ENCODE peak calls at places on chromosomes 3 and 15, in seven cellular contexts. N is IMR-90, X is HepG2, Y is GM12878, D is A549, K is K562, O is H1. E is an unnamed sample.

GRCh38 chr3:48068886-48069285 is 52.7 kb upstream of the MAP4 start:
- DNase-seq in N (no peak), X (no peak), Y (no peak), D (no peak), K (no peak), O (no peak), E (no peak)

GRCh38 chr3:40908612-40909011 is 290.7 kb upstream of the CTNNB1 start:
- DNase-seq in N (no peak), X (no peak), Y (no peak), D (no peak), K (no peak), O (no peak), E (no peak)

GRCh38 chr3:114487502-114487901 is 193.7 kb downstream of the TIGIT start:
- DNase-seq in N (no peak), X (no peak), Y (no peak), D (no peak), K (no peak), O (no peak), E (no peak)

GRCh38 chr3:120763601-120764000 is 21.1 kb downstream of the GTF2E1 start:
- DNase-seq in N (no peak), X (no peak), Y (no peak), D (no peak), K (no peak), O (no peak), E (no peak)

GRCh38 chr3:172135766-172136729 is 96.7 kb downstream of the FNDC3B start:
- DNase-seq in N (peak; percentile 90), X (no peak), Y (no peak), D (peak; percentile 73), K (peak; percentile 22), O (no peak), E (no peak)

GRCh38 chr15:49645937-49646336 is 25.1 kb downstream of the DTWD1 start:
- DNase-seq in N (peak; percentile 81), X (peak; percentile 9), Y (no peak), D (peak; percentile 2), K (peak; percentile 4), O (no peak), E (no peak)

GRCh38 chr3:129575987-129576364 is 30.5 kb downstream of the PLXND1 start:
- DNase-seq in N (no peak), X (no peak), Y (no peak), D (no peak), K (no peak), O (no peak), E (no peak)

GRCh38 chr3:150737874-150738679 is 24.9 kb downstream of the SIAH2 start:
- DNase-seq in N (peak; percentile 48), X (peak; percentile 96), Y (peak; percentile 57), D (no peak), K (peak; percentile 89), O (no peak), E (peak; percentile 42)

GRCh38 chr3:197801801-197802504 is 10.9 kb downstream of the LRCH3 start:
- DNase-seq in N (peak; percentile 51), X (no peak), Y (peak; percentile 40), D (peak; percentile 31), K (peak; percentile 46), O (no peak), E (no peak)

GRCh38 chr3:144866504-144866903 is 894.9 kb downstream of the DIPK2A start:
- DNase-seq in N (no peak), X (no peak), Y (no peak), D (no peak), K (no peak), O (no peak), E (no peak)

GRCh38 chr3:155327430-155327829 is 33.9 kb upstream of the STRIT1 start:
- DNase-seq in N (no peak), X (no peak), Y (no peak), D (no peak), K (peak; percentile 62), O (no peak), E (no peak)

GRCh38 chr3:155326901-155327300 is 33.4 kb upstream of the STRIT1 start:
- DNase-seq in N (no peak), X (no peak), Y (no peak), D (no peak), K (no peak), O (no peak), E (no peak)

GRCh38 chr3:155326249-155326648 is 32.8 kb upstream of the STRIT1 start:
- DNase-seq in N (no peak), X (no peak), Y (no peak), D (no peak), K (no peak), O (no peak), E (no peak)

GRCh38 chr3:155323063-155323666 is 29.7 kb upstream of the STRIT1 start:
- DNase-seq in N (peak; percentile 89), X (peak; percentile 62), Y (peak; percentile 9), D (peak; percentile 78), K (peak; percentile 89), O (no peak), E (peak; percentile 68)

GRCh38 chr3:155325263-155325835 is 31.9 kb upstream of the STRIT1 start:
- DNase-seq in N (no peak), X (peak; percentile 17), Y (no peak), D (peak; percentile 17), K (peak; percentile 54), O (no peak), E (no peak)
- TF ChIP-seq CTCF in N (peak; percentile 8), X (peak; percentile 31), Y (no peak), D (no peak), K (peak; percentile 26), O (peak; percentile 27), E (no peak)

GRCh38 chr15:57923750-57924149 is 141.8 kb downstream of the ALDH1A2 start:
- DNase-seq in N (no peak), X (no peak), Y (no peak), D (no peak), K (no peak), O (no peak), E (no peak)

GRCh38 chr15:57923311-57923710 is 142.2 kb downstream of the ALDH1A2 start:
- DNase-seq in N (no peak), X (no peak), Y (no peak), D (no peak), K (no peak), O (no peak), E (no peak)

GRCh38 chr15:57924536-57924935 is 141.0 kb downstream of the ALDH1A2 start:
- DNase-seq in N (no peak), X (no peak), Y (no peak), D (no peak), K (no peak), O (no peak), E (no peak)

GRCh38 chr15:57921371-57921770 is 144.1 kb downstream of the ALDH1A2 start:
- DNase-seq in N (no peak), X (no peak), Y (no peak), D (no peak), K (no peak), O (no peak), E (no peak)

DNA sequence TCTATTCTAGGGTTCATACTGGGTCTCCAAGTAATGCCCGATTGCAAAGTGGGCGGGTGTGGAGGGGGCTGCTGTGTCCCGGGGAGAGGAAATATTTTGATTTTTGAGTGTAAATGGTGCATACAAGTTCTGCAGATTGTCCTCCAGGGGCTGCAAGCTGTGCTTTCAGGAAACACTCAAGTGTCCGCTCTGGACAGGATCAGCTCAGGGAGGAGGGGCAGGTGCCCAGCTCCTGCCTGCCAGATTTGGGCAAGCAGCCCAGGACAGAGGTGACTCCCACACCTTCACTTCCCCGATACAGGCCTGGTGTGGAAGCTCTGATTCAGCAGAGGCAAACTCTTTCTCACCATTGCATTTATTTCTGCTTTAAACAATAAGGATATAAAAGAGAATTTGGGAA is 142.7 kb downstream of the ALDH1A2 start:
- DNase-seq in N (no peak), X (no peak), Y (no peak), D (peak; percentile 5), K (no peak), O (no peak), E (peak; percentile 2)
- TF ChIP-seq CEBPB in N (no peak), X (no peak), Y (no peak), D (no peak), K (no peak), O (no peak), E (no peak)

DNA sequence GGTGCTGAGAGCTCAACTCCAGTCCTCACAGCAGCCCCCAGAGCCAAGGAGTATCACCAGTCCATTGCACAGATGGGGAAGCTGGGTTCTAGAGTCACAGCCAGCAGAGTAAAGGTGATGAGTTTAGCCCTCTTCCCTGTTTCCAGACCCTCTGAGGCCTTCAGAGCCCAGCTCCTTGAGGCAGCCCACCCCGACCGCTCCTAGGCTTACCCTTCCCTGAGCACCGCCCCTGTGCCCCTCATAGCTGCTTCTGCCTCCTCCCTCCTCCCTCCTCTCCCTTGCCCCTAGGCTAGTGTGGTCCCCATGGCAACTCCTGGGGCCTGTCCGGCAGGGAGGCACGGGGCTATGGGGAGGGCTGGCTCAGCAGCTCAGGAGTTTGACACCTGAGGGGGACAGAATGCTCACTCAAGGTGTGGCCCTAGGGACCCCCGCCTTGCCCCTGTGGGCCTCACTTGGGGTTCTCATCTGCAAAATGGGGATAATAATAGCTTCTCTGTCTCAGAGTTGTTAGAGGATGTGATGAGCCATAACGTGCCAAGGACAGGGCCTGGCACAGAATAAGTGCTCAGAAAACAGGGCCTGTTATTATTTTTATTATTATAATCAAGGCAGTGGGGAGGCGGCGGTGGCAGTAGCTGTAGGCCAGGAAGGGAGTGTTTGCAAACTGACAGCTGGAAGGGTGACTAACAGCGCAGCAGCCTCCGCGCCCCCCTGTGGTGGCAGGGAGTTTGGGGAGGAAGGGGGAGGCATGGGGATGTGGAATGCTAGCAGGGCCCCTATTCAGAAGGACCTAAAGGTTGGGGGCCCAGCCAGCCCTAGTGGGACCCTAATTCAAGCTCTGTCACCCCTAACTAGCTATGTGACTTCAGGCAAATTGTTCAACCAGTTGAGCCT is 11.5 kb downstream of the CSK start:
- DNase-seq in N (no peak), X (no peak), Y (no peak), D (no peak), K (no peak), O (no peak), E (no peak)
- TF ChIP-seq CTCF in N (no peak), X (no peak), Y (peak; percentile 63), D (no peak), K (no peak), O (no peak), E (no peak)

GRCh38 chr3:155070932-155071387 is 9.2 kb upstream of the MME start:
- DNase-seq in N (peak; percentile 99), X (no peak), Y (no peak), D (no peak), K (peak; percentile 20), O (no peak), E (no peak)

GRCh38 chr3:155069729-155070128 is 10.4 kb upstream of the MME start:
- DNase-seq in N (peak; percentile 85), X (no peak), Y (no peak), D (no peak), K (no peak), O (no peak), E (no peak)

GRCh38 chr3:155064920-155065319 is 15.2 kb upstream of the MME start:
- DNase-seq in N (no peak), X (no peak), Y (no peak), D (no peak), K (no peak), O (no peak), E (no peak)

GRCh38 chr3:155070316-155070715 is 9.8 kb upstream of the MME start:
- DNase-seq in N (peak; percentile 45), X (no peak), Y (no peak), D (no peak), K (no peak), O (no peak), E (no peak)

DNA sequence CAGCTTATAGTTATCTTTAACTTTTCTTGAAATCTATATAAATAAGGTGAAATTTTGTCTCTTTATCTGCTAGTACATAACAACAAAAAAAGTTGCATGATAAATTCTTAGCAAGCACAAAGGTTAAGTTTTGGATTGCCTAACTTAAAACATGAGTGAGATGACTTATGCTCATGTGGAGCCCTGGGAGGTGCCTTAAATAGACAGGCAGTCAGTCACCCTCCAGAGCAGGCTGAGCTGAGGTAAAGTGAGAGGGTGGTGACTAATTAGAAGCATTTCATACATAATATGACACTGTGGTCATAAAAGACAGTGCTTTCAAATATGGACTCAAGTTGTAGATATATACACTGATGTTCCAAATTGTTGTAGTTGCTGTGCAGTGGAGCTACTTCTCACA is 14.6 kb upstream of the MME start:
- DNase-seq in N (peak; percentile 88), X (no peak), Y (no peak), D (no peak), K (peak; percentile 55), O (no peak), E (no peak)
- TF ChIP-seq CEBPB in N (peak; percentile 90), X (no peak), Y (no peak), D (no peak), K (peak; percentile 54), O (no peak), E (no peak)